ENCODE peak calls at places on chromosomes 6 and 20, in six cellular contexts. A is NB4, V is esophagus squamous epithelium, E is tibial nerve, O is body of pancreas, Q is stomach. R is an unnamed sample.
A peak's percentile ranks its signal among the peaks of the same experiment; 100 is the strongest.

GRCh38 chr20:17849901-17850673 is 118.5 kb downstream of the SNX5 start:
- DNase-seq in A (no peak), Q (peak; percentile 72), E (peak; percentile 68), O (peak; percentile 77), V (no peak), R (peak; percentile 77)

GRCh38 chr6:131931063-131931745 is 20.0 kb downstream of the CCN2 start:
- DNase-seq in A (no peak), V (no peak), E (no peak), Q (no peak), O (no peak), R (no peak)

GRCh38 chr20:45934046-45934586 is 367 bp upstream of the PCIF1 start:
- DNase-seq in E (peak; percentile 44), A (peak; percentile 79), V (no peak), Q (peak; percentile 50), O (peak; percentile 54), R (no peak)

GRCh38 chr6:3261921-3262320 is 3.2 kb downstream of the PSMG4 start:
- DNase-seq in Q (no peak), A (no peak), V (no peak), O (no peak), E (no peak), R (no peak)

GRCh38 chr6:107677399-107677798 is 146.7 kb downstream of the SCML4 start:
- DNase-seq in O (no peak), A (no peak), V (no peak), Q (no peak), E (no peak), R (no peak)

GRCh38 chr6:89637960-89638319 is 607 bp downstream of the LYRM2 start:
- DNase-seq in E (no peak), Q (no peak), V (no peak), O (no peak), A (no peak), R (no peak)

GRCh38 chr6:118678866-118679265 is 27.5 kb upstream of the CEP85L start:
- DNase-seq in O (no peak), E (no peak), Q (no peak), A (no peak), V (no peak), R (no peak)

GRCh38 chr6:18253635-18254034 is 10.7 kb downstream of the DEK start:
- DNase-seq in O (no peak), A (no peak), E (no peak), V (no peak), Q (no peak), R (no peak)

GRCh38 chr20:33812673-33813462 is 1.7 kb downstream of the CHMP4B start:
- DNase-seq in E (no peak), O (peak; percentile 49), Q (no peak), V (no peak), A (no peak), R (no peak)

GRCh38 chr6:14727494-14728395 is 518.1 kb upstream of the JARID2 start:
- DNase-seq in O (no peak), E (no peak), V (no peak), A (peak; percentile 93), Q (no peak), R (no peak)

GRCh38 chr20:60101894-60102281 is 143.7 kb downstream of the CDH26 start:
- DNase-seq in E (no peak), Q (no peak), O (no peak), A (no peak), V (no peak), R (no peak)

GRCh38 chr6:109807881-109808280 is 116.8 kb downstream of the FIG4 start:
- DNase-seq in A (no peak), V (no peak), O (no peak), Q (no peak), E (no peak), R (no peak)

GRCh38 chr6:149846321-149846720 is 17.8 kb downstream of the LRP11 start:
- DNase-seq in E (no peak), A (no peak), Q (peak; percentile 48), V (no peak), O (peak; percentile 49), R (no peak)

GRCh38 chr6:35008858-35009257 is 119.8 kb downstream of the ANKS1A start:
- DNase-seq in E (no peak), O (no peak), V (no peak), A (no peak), Q (no peak), R (no peak)

GRCh38 chr6:37903671-37904355 is 84.3 kb downstream of the ZFAND3 start:
- DNase-seq in E (no peak), V (no peak), O (no peak), A (no peak), Q (no peak), R (no peak)

GRCh38 chr6:1872649-1873131 is 263.0 kb downstream of the FOXC1 start:
- DNase-seq in O (peak; percentile 44), E (no peak), A (peak; percentile 35), V (no peak), Q (no peak), R (no peak)

GRCh38 chr6:158069800-158070195 is 88.1 kb downstream of the SYNJ2 start:
- DNase-seq in E (no peak), O (no peak), Q (no peak), V (no peak), A (no peak), R (no peak)

GRCh38 chr20:17992224-17992637 is 23.4 kb downstream of the MGME1 start:
- DNase-seq in E (no peak), Q (no peak), V (no peak), O (no peak), A (no peak), R (no peak)

GRCh38 chr6:140541288-140541687 is 1166.8 kb upstream of the CITED2 start:
- DNase-seq in Q (no peak), E (no peak), A (no peak), O (no peak), V (no peak), R (no peak)

GRCh38 chr6:140537834-140538680 is 1163.6 kb upstream of the CITED2 start:
- DNase-seq in E (peak; percentile 10), Q (no peak), A (no peak), O (peak; percentile 17), V (no peak), R (no peak)

GRCh38 chr6:140538926-140539325 is 1164.5 kb upstream of the CITED2 start:
- DNase-seq in O (no peak), E (no peak), Q (no peak), V (no peak), A (no peak), R (no peak)

GRCh38 chr6:140542858-140543257 is 1168.4 kb upstream of the CITED2 start:
- DNase-seq in O (no peak), Q (no peak), V (no peak), A (no peak), E (no peak), R (no peak)

GRCh38 chr6:140540743-140541142 is 1166.3 kb upstream of the CITED2 start:
- DNase-seq in V (no peak), E (no peak), Q (no peak), O (no peak), A (no peak), R (no peak)
- H3K4me3 ChIP-seq in V (no peak overlapping the region), E (no peak overlapping the region), Q (no peak overlapping the region), O (no peak overlapping the region), A (no peak overlapping the region), R (no peak overlapping the region)

GRCh38 chr6:41546475-41546865 is 289 bp downstream of the FOXP4 start:
- DNase-seq in A (no peak), Q (no peak), O (no peak), E (no peak), V (no peak), R (no peak)
- TF ChIP-seq POLR2A in A (no peak), Q (no peak), O (no peak), E (peak; percentile 34), V (peak; percentile 41), R (no peak)

DNA sequence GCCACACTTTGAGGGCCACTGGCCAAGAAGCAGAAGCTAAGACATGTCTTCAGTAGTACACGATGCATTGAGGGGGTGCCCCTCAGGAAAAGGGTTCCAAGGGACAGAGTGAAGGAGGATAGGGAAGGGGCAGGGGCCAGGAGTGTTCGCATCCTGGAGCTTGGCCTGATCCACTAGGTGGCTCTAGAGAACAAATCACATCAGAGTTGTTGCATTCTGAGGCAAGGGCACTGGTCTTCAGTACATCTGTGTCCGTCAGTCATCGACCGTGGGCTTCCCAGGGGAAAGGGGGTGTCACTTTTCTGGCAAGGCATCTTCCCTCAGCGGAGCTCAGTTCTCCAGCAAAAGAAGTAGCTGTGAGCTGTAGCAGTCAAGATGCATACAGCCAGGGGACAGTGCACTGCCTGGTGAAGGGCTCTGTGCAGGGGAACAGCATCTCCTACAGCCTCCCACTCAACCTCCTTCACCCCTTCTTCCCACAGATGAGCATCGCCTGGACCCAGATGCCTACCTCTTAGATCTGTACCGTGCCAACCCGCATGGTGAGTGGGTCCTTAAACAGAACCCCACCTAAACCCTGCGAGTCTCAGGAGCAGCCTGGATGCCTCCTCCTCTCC is 47.8 kb downstream of the ARHGAP40 start:
- DNase-seq in O (no peak), Q (no peak), V (no peak), E (no peak), A (peak; percentile 49), R (no peak)
- TF ChIP-seq CTCF in O (no peak), Q (no peak), V (peak; percentile 30), E (no peak), A (peak; percentile 65), R (no peak)

DNA sequence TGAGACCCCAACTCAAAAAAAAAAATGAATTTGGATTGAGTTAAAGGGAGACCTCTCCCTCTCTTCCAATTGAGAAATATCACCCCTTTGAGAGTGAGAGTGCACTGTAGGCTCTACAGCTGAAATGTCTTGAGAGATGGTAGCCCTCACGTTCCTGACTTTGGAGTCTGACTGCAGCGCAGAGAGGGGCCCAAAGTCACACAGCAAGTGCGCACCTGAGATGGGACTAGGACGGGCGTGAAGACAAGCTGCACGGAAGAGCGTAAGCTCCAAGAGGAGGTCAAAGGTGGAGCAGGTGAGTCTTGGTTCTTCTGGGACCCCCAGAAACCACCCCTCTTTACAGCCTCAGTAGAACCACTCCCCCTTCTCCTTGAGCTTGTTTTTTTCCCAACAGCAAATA is 643 bp downstream of the SLA2 start:
- DNase-seq in E (no peak), A (no peak), Q (no peak), O (no peak), V (no peak), R (no peak)
- H3K4me3 ChIP-seq in E (no peak overlapping the region), A (peak overlapping the region; percentile 14), Q (peak overlapping the region; percentile 18), O (no peak overlapping the region), V (no peak overlapping the region), R (no peak overlapping the region)

DNA sequence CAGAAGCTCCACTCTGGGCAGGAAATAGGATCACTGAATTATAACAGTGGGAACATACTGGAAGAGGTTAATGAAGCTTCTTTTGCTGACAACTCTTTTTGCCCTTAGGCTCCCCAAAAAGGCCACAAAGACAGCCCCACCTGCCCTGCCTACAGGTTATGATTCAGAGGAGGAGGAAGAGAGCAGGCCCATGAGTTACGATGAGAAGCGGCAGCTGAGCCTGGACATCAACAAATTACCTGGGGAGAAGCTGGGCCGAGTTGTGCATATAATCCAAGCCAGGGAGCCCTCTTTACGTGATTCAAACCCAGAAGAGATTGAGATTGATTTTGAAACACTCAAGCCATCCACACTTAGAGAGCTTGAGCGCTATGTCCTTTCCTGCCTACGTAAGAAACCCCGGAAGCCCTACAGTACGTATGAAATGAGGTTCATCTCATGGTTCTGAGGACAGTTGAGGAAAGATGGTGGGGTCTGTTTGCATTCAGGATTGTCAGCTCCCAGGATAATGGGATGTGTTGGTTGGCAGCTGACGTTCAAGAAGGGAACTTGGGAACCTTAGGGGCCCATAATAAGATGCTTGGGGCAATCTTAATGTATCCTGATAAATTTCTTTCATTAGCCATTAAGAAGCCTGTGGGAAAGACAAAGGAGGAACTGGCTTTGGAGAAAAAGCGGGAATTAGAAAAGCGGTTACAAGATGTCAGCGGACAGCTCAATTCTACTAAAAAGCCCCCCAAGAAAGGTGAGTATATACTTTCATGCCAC is 11.5 kb downstream of the BRD2 start:
- DNase-seq in A (no peak), V (no peak), Q (no peak), E (no peak), O (no peak), R (no peak)
- TF ChIP-seq POLR2A in A (no peak), V (no peak), Q (no peak), E (no peak), O (no peak), R (no peak)

GRCh38 chr6:139542351-139542750 is 167.9 kb upstream of the CITED2 start:
- DNase-seq in V (no peak), Q (no peak), E (no peak), O (no peak), A (no peak), R (no peak)
- TF ChIP-seq CTCF in V (no peak), Q (no peak), E (no peak), O (no peak), A (no peak), R (no peak)

R was measured in lower leg skin.